ENCODE peak calls at places on chromosomes 12 and 14, in six cellular contexts. One of them, this sample, is unnamed.
A peak's percentile ranks its signal among the peaks of the same experiment; 100 is the strongest.

GRCh38 chr12:84502907-84503787 is 409.5 kb downstream of the SLC6A15 start:
- DNase-seq in mucosa of descending colon: peak; percentile 69
- DNase-seq in choroid plexus epithelial cell: peak; percentile 87
- DNase-seq in psoas muscle: no peak
- DNase-seq in type B pancreatic cell: no peak
- DNase-seq in omental fat pad: no peak
- DNase-seq in this sample: peak; percentile 76

GRCh38 chr14:51535443-51536044 is 116.2 kb upstream of the FRMD6 start:
- DNase-seq in mucosa of descending colon: no peak
- DNase-seq in type B pancreatic cell: no peak
- DNase-seq in psoas muscle: no peak
- DNase-seq in omental fat pad: no peak
- DNase-seq in choroid plexus epithelial cell: no peak
- DNase-seq in this sample: no peak

GRCh38 chr12:131698286-131698685 is 12.6 kb upstream of the SFSWAP start:
- DNase-seq in mucosa of descending colon: no peak
- DNase-seq in omental fat pad: no peak
- DNase-seq in type B pancreatic cell: no peak
- DNase-seq in psoas muscle: no peak
- DNase-seq in choroid plexus epithelial cell: no peak
- DNase-seq in this sample: no peak

GRCh38 chr12:105324704-105325103 is 5.8 kb upstream of the C12orf75 start:
- DNase-seq in psoas muscle: no peak
- DNase-seq in omental fat pad: no peak
- DNase-seq in mucosa of descending colon: no peak
- DNase-seq in type B pancreatic cell: no peak
- DNase-seq in choroid plexus epithelial cell: no peak
- DNase-seq in this sample: no peak

GRCh38 chr12:29072631-29073030 is 76.4 kb upstream of the FAR2 start:
- DNase-seq in psoas muscle: no peak
- DNase-seq in omental fat pad: no peak
- DNase-seq in type B pancreatic cell: no peak
- DNase-seq in mucosa of descending colon: no peak
- DNase-seq in choroid plexus epithelial cell: no peak
- DNase-seq in this sample: no peak

GRCh38 chr12:109595321-109595902 is 21.8 kb downstream of the MVK start:
- DNase-seq in choroid plexus epithelial cell: no peak
- DNase-seq in omental fat pad: no peak
- DNase-seq in mucosa of descending colon: no peak
- DNase-seq in psoas muscle: no peak
- DNase-seq in type B pancreatic cell: no peak
- DNase-seq in this sample: no peak

GRCh38 chr14:41505491-41505890 is 101.2 kb upstream of the LRFN5 start:
- DNase-seq in mucosa of descending colon: no peak
- DNase-seq in psoas muscle: no peak
- DNase-seq in type B pancreatic cell: no peak
- DNase-seq in omental fat pad: no peak
- DNase-seq in choroid plexus epithelial cell: peak; percentile 10
- DNase-seq in this sample: no peak

GRCh38 chr12:67764946-67765619 is 116.5 kb downstream of the DYRK2 start:
- DNase-seq in choroid plexus epithelial cell: no peak
- DNase-seq in omental fat pad: no peak
- DNase-seq in type B pancreatic cell: no peak
- DNase-seq in psoas muscle: no peak
- DNase-seq in mucosa of descending colon: no peak
- DNase-seq in this sample: no peak

GRCh38 chr12:113261847-113262470 is 40.7 kb downstream of the TPCN1 start:
- DNase-seq in type B pancreatic cell: no peak
- DNase-seq in mucosa of descending colon: no peak
- DNase-seq in omental fat pad: no peak
- DNase-seq in choroid plexus epithelial cell: peak; percentile 55
- DNase-seq in psoas muscle: peak; percentile 12
- DNase-seq in this sample: no peak

GRCh38 chr12:58487280-58488141 is 432.8 kb downstream of the LRIG3 start:
- DNase-seq in mucosa of descending colon: no peak
- DNase-seq in psoas muscle: no peak
- DNase-seq in choroid plexus epithelial cell: peak; percentile 63
- DNase-seq in omental fat pad: no peak
- DNase-seq in type B pancreatic cell: no peak
- DNase-seq in this sample: peak; percentile 9

GRCh38 chr14:94138256-94138655 is 8.9 kb upstream of the IFI27L2 start:
- DNase-seq in choroid plexus epithelial cell: no peak
- DNase-seq in psoas muscle: no peak
- DNase-seq in mucosa of descending colon: no peak
- DNase-seq in omental fat pad: no peak
- DNase-seq in type B pancreatic cell: no peak
- DNase-seq in this sample: no peak

GRCh38 chr12:122738561-122738960 is 7.9 kb upstream of the HCAR1 start:
- DNase-seq in psoas muscle: no peak
- DNase-seq in omental fat pad: no peak
- DNase-seq in mucosa of descending colon: no peak
- DNase-seq in choroid plexus epithelial cell: no peak
- DNase-seq in type B pancreatic cell: no peak
- DNase-seq in this sample: no peak

DNA sequence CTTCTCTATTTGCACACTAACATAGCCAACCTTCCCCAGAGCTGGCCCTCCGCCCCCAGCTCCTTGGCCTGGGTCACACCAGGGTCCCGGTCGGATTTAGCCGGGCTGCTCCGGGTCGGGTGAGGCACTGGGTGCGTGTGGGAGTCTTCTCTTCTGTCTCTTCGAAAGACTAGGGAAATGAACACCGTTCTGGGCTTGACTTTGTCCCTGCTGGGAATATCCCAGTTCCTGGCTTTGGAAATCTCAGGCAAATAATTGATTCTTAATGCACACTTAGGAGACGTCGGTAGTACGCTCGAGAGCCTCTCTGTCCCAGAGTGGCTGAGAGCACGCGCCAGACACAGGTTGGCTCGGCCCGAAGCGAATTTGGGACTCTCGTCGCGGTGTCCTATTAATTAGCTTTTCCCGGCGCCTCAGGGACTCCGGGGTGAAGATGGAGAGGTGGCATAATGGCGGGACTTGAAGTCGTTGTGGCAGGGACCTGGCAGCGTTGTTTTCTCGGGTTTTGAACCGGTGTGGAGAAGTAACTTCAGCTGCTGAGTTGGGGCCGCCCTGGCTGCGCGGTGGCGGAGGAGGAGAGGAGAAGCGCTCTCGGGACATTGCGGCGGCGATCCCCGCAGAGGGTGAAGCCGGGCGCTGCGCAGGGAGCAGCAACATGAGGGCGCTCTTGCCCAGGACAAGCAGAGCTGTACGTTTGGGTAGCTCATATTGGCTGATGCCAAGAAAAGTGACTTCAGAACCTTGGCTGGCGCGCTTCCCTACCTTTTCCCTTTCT is 7.5 kb downstream of the FOXG1 start:
- DNase-seq in omental fat pad: no peak
- DNase-seq in type B pancreatic cell: no peak
- DNase-seq in mucosa of descending colon: no peak
- DNase-seq in psoas muscle: no peak
- DNase-seq in choroid plexus epithelial cell: peak; percentile 60
- DNase-seq in this sample: no peak
- TF ChIP-seq CTCF in omental fat pad: no peak
- TF ChIP-seq CTCF in type B pancreatic cell: peak; percentile 73
- TF ChIP-seq CTCF in mucosa of descending colon: no peak
- TF ChIP-seq CTCF in psoas muscle: no peak
- TF ChIP-seq CTCF in choroid plexus epithelial cell: peak; percentile 67
- TF ChIP-seq CTCF in this sample: no peak

GRCh38 chr12:10365716-10366433 is 24.0 kb downstream of the KLRK1 start:
- DNase-seq in type B pancreatic cell: no peak
- DNase-seq in mucosa of descending colon: peak; percentile 45
- DNase-seq in omental fat pad: no peak
- DNase-seq in choroid plexus epithelial cell: peak; percentile 52
- DNase-seq in psoas muscle: no peak
- DNase-seq in this sample: no peak
- TF ChIP-seq CTCF in type B pancreatic cell: peak; percentile 55
- TF ChIP-seq CTCF in mucosa of descending colon: peak; percentile 12
- TF ChIP-seq CTCF in omental fat pad: no peak
- TF ChIP-seq CTCF in choroid plexus epithelial cell: peak; percentile 51
- TF ChIP-seq CTCF in psoas muscle: peak; percentile 13
- TF ChIP-seq CTCF in this sample: no peak

DNA sequence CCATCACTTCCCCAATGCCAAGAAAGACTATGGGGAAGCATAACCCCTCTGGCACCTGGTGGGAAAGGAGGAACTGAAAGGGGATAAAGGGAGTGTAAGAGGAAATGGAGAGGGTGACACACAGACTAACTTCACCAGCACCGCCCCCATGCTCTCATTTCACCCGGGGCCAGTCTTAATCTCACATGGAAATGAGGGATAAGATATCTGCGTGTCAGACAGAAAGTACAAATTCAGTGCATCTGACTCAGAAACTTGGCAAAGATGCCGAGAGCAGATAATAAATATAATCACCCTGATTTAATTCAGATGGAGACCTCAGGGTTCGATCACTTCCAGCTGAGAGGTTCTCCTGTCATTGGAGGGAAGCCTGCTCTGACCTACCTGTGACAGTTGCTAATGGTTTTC is 191.6 kb downstream of the DUSP6 start:
- DNase-seq in psoas muscle: peak; percentile 50
- DNase-seq in omental fat pad: peak; percentile 40
- DNase-seq in mucosa of descending colon: peak; percentile 35
- DNase-seq in type B pancreatic cell: no peak
- DNase-seq in choroid plexus epithelial cell: peak; percentile 73
- DNase-seq in this sample: peak; percentile 90
- TF ChIP-seq CTCF in psoas muscle: no peak
- TF ChIP-seq CTCF in omental fat pad: no peak
- TF ChIP-seq CTCF in mucosa of descending colon: no peak
- TF ChIP-seq CTCF in type B pancreatic cell: no peak
- TF ChIP-seq CTCF in choroid plexus epithelial cell: no peak
- TF ChIP-seq CTCF in this sample: no peak

GRCh38 chr14:36105401-36105800 is 71.1 kb downstream of the PTCSC3 start:
- DNase-seq in mucosa of descending colon: peak; percentile 2
- DNase-seq in choroid plexus epithelial cell: no peak
- DNase-seq in type B pancreatic cell: no peak
- DNase-seq in omental fat pad: no peak
- DNase-seq in psoas muscle: no peak
- DNase-seq in this sample: peak; percentile 58
- TF ChIP-seq CTCF in mucosa of descending colon: no peak
- TF ChIP-seq CTCF in choroid plexus epithelial cell: peak; percentile 17
- TF ChIP-seq CTCF in type B pancreatic cell: peak; percentile 41
- TF ChIP-seq CTCF in omental fat pad: no peak
- TF ChIP-seq CTCF in psoas muscle: no peak
- TF ChIP-seq CTCF in this sample: no peak

GRCh38 chr12:44247588-44247987 is 411.7 kb downstream of the TMEM117 start:
- DNase-seq in omental fat pad: no peak
- DNase-seq in choroid plexus epithelial cell: no peak
- DNase-seq in type B pancreatic cell: no peak
- DNase-seq in psoas muscle: no peak
- DNase-seq in mucosa of descending colon: no peak
- DNase-seq in this sample: no peak
- TF ChIP-seq CTCF in omental fat pad: no peak
- TF ChIP-seq CTCF in choroid plexus epithelial cell: no peak
- TF ChIP-seq CTCF in type B pancreatic cell: peak; percentile 37
- TF ChIP-seq CTCF in psoas muscle: no peak
- TF ChIP-seq CTCF in mucosa of descending colon: no peak
- TF ChIP-seq CTCF in this sample: peak; percentile 16

GRCh38 chr12:57004651-57005050 is 1.7 kb downstream of the ZBTB39 start:
- DNase-seq in type B pancreatic cell: no peak
- DNase-seq in psoas muscle: no peak
- DNase-seq in omental fat pad: no peak
- DNase-seq in choroid plexus epithelial cell: no peak
- DNase-seq in mucosa of descending colon: no peak
- DNase-seq in this sample: no peak

GRCh38 chr12:57003395-57003794 is 3.0 kb downstream of the ZBTB39 start:
- DNase-seq in omental fat pad: no peak
- DNase-seq in mucosa of descending colon: no peak
- DNase-seq in choroid plexus epithelial cell: no peak
- DNase-seq in psoas muscle: no peak
- DNase-seq in type B pancreatic cell: no peak
- DNase-seq in this sample: no peak

GRCh38 chr12:57006809-57007475 is 596 bp upstream of the ZBTB39 start:
- DNase-seq in mucosa of descending colon: no peak
- DNase-seq in omental fat pad: no peak
- DNase-seq in psoas muscle: no peak
- DNase-seq in choroid plexus epithelial cell: no peak
- DNase-seq in type B pancreatic cell: no peak
- DNase-seq in this sample: no peak

GRCh38 chr12:57008113-57008687 is 1.9 kb upstream of the ZBTB39 start:
- DNase-seq in type B pancreatic cell: no peak
- DNase-seq in choroid plexus epithelial cell: peak; percentile 90
- DNase-seq in psoas muscle: no peak
- DNase-seq in mucosa of descending colon: peak; percentile 25
- DNase-seq in omental fat pad: no peak
- DNase-seq in this sample: peak; percentile 64

DNA sequence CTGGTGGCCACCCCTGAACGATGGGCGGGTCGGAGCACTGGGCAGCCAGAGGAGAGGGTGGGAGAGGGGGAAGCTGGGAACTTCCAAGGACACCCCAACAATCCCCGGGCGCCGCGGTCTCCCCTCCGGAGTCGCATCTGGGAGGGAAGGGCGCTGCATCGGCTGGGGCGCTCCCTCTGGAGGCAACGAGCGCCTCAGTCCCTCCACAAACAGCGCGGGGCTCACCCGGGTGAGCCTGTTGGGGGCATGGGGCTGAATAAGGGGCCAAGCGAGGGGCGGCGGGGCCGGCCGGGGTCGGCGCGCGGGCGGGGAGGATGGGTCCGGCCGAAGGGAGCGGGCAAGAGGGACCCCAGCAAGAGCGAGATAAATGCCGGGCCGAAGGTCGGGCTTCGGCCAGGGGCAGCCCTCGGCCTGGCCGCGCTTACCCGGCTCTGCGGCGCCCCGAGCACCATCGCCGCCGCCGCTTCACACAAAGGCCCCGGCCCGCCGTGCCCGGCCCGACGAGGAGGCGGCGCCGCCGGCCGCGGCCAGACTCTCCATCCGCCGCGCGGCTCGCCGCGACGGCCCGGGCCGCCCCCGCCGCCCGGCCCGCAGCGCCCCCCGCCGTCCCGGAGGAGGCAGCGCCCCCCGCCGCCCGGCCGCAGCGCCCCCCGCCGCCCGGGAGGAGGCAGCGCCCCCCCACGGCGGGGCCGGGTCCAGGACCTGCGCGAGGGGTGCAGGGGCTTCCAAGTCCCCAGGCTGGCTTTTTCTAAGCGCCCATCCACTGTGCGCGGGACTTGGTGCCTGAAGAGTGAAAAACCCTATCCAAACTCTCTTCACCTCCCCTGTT is at the start of gene ZBTB39:
- DNase-seq in choroid plexus epithelial cell: peak; percentile 49
- DNase-seq in omental fat pad: no peak
- DNase-seq in mucosa of descending colon: peak; percentile 56
- DNase-seq in type B pancreatic cell: peak; percentile 78
- DNase-seq in psoas muscle: peak; percentile 80
- DNase-seq in this sample: peak; percentile 52
- TF ChIP-seq CTCF in choroid plexus epithelial cell: peak; percentile 44
- TF ChIP-seq CTCF in omental fat pad: no peak
- TF ChIP-seq CTCF in mucosa of descending colon: peak; percentile 68
- TF ChIP-seq CTCF in type B pancreatic cell: peak; percentile 72
- TF ChIP-seq CTCF in psoas muscle: peak; percentile 62
- TF ChIP-seq CTCF in this sample: peak; percentile 43

This sample was measured in MCF 10A.